ENCODE peak calls at places on chromosomes 6 and 20, in five cellular contexts. J is nephron progenitor cell; N is mesothelial cell of epicardium; V is fibroblast of the aortic adventitia; L is effector CD4-positive, alpha-beta T cell. W is an unnamed sample.

GRCh38 chr20:44079291-44079690 is 107.7 kb downstream of the JPH2 start:
- DNase-seq in V (no peak), L (no peak), J (no peak), N (no peak), W (no peak)

GRCh38 chr20:25336561-25337422 is 53.8 kb downstream of the ABHD12 start:
- DNase-seq in N (no peak), L (no peak), J (no peak), V (peak), W (peak)

GRCh38 chr6:165767228-165767627 is 104.2 kb upstream of the PDE10A start:
- DNase-seq in V (peak), J (no peak), L (no peak), N (no peak), W (peak)

GRCh38 chr6:125780540-125781306 is 10.0 kb upstream of the NCOA7 start:
- DNase-seq in L (peak), V (peak), J (peak), N (peak), W (peak)

GRCh38 chr6:117191448-117191847 is 73.9 kb upstream of the VGLL2 start:
- DNase-seq in V (no peak), N (no peak), L (no peak), J (no peak), W (no peak)

GRCh38 chr6:105748737-105749161 is 337.4 kb upstream of the PRDM1 start:
- DNase-seq in J (no peak), L (no peak), V (peak), N (no peak), W (peak)

GRCh38 chr6:40326689-40327404 is 260.3 kb downstream of the LRFN2 start:
- DNase-seq in V (no peak), L (no peak), J (no peak), N (no peak), W (no peak)

GRCh38 chr20:25738198-25738597 is 41.5 kb upstream of the ZNF337 start:
- DNase-seq in V (no peak), N (no peak), J (no peak), L (no peak), W (peak)

GRCh38 chr6:65545920-65546319 is 161.1 kb downstream of the EYS start:
- DNase-seq in N (no peak), V (no peak), J (no peak), L (no peak), W (no peak)

GRCh38 chr6:1314617-1315016 is 2.7 kb downstream of the FOXQ1 start:
- DNase-seq in L (no peak), J (no peak), V (no peak), N (no peak), W (no peak)

GRCh38 chr20:13059398-13060136 is 50.8 kb downstream of the SPTLC3 start:
- DNase-seq in J (no peak), V (no peak), N (no peak), L (no peak), W (no peak)

GRCh38 chr6:142297996-142298753 is 3.6 kb upstream of the ADGRG6 start:
- DNase-seq in V (peak), N (no peak), L (no peak), J (no peak), W (peak)

GRCh38 chr20:46838002-46838401 is 56.6 kb upstream of the EYA2 start:
- DNase-seq in J (no peak), L (no peak), V (no peak), N (no peak), W (no peak)

GRCh38 chr6:149198265-149198664 is 119.2 kb upstream of the TAB2 start:
- DNase-seq in N (no peak), L (no peak), J (no peak), V (no peak), W (no peak)

GRCh38 chr20:32574296-32575226 is 10.6 kb downstream of the NOL4L start:
- DNase-seq in V (peak), J (no peak), L (no peak), N (peak), W (peak)

GRCh38 chr6:67431076-67431475 is 1204.0 kb upstream of the ADGRB3 start:
- DNase-seq in N (no peak), L (no peak), J (no peak), V (no peak), W (no peak)

GRCh38 chr6:131819507-131820228 is 11.8 kb downstream of the ENPP1 start:
- DNase-seq in L (no peak), V (peak), J (no peak), N (no peak), W (peak)

GRCh38 chr6:170165501-170166117 is 125.3 kb downstream of the DLL1 start:
- DNase-seq in V (no peak), N (no peak), L (no peak), J (no peak), W (no peak)

GRCh38 chr6:116562614-116563013 is 8.7 kb upstream of the RWDD1 start:
- DNase-seq in V (peak), J (no peak), N (no peak), L (no peak), W (peak)

GRCh38 chr6:132484680-132485018 is 28.3 kb downstream of the STX7 start:
- DNase-seq in V (no peak), L (no peak), N (no peak), J (no peak), W (no peak)

GRCh38 chr20:45049904-45050471 is 50.9 kb downstream of the KCNS1 start:
- DNase-seq in L (no peak), N (no peak), V (no peak), J (no peak), W (no peak)

GRCh38 chr6:42449917-42450313 is 1.8 kb downstream of the TRERF1 start:
- DNase-seq in V (peak), J (no peak), L (no peak), N (no peak), W (no peak)

GRCh38 chr20:61725145-61725544 is 340.5 kb downstream of the TAF4 start:
- DNase-seq in V (no peak), N (no peak), J (no peak), L (no peak), W (no peak)